ENCODE peak calls at places on chromosome X, in five cellular contexts. K, C, L, H and Z are unnamed samples.
A peak's percentile ranks its signal among the peaks of the same experiment; 100 is the strongest.

GRCh38 chrX:153762636-153763173 is 1.3 kb upstream of the PLXNB3 start:
- DNase-seq in K (no peak), H (no peak), L (no peak), C (no peak), Z (no peak)

GRCh38 chrX:122816288-122816687 is 367.8 kb upstream of the GRIA3 start:
- DNase-seq in L (no peak), C (no peak), H (no peak), K (no peak), Z (no peak)

GRCh38 chrX:24298191-24298590 is 15.7 kb downstream of the SUPT20HL2 start:
- DNase-seq in H (no peak), K (peak; percentile 15), C (no peak), L (peak; percentile 4), Z (peak; percentile 6)

GRCh38 chrX:4547218-4547836 is 833.9 kb upstream of the PRKX start:
- DNase-seq in H (peak; percentile 46), K (peak; percentile 77), L (peak; percentile 40), C (peak; percentile 5), Z (peak; percentile 2)

GRCh38 chrX:140440891-140441290 is 64.0 kb downstream of the SOX3 start:
- DNase-seq in K (no peak), C (no peak), L (peak; percentile 5), H (no peak), Z (peak; percentile 18)

GRCh38 chrX:132375941-132376340 is 112.9 kb downstream of the MBNL3 start:
- DNase-seq in L (no peak), H (no peak), C (no peak), K (peak; percentile 29), Z (no peak)

GRCh38 chrX:123138473-123138872 is 45.6 kb upstream of the GRIA3 start:
- DNase-seq in L (no peak), H (no peak), K (peak; percentile 4), C (no peak), Z (peak; percentile 70)

GRCh38 chrX:70554948-70555347 is 110.3 kb downstream of the DLG3 start:
- DNase-seq in C (no peak), H (no peak), K (no peak), L (no peak), Z (no peak)

GRCh38 chrX:12446342-12447075 is 308.2 kb downstream of the FRMPD4 start:
- DNase-seq in L (peak; percentile 55), H (no peak), C (no peak), K (peak; percentile 38), Z (peak; percentile 12)

GRCh38 chrX:63746278-63746677 is 38.7 kb downstream of the ARHGEF9 start:
- DNase-seq in K (no peak), C (no peak), L (no peak), H (no peak), Z (no peak)

GRCh38 chrX:120740072-120740471 is 110.2 kb upstream of the C1GALT1C1 start:
- DNase-seq in K (no peak), H (no peak), C (no peak), L (no peak), Z (no peak)

GRCh38 chrX:75106772-75107171 is 49.3 kb downstream of the ABCB7 start:
- DNase-seq in L (no peak), C (no peak), H (no peak), K (no peak), Z (no peak)

GRCh38 chrX:101550362-101550761 is at the start of gene ARMCX1:
- DNase-seq in L (peak; percentile 74), C (no peak), K (no peak), H (peak; percentile 36), Z (peak; percentile 67)

GRCh38 chrX:11193035-11193469 is 81.9 kb downstream of the HCCS start:
- DNase-seq in L (peak; percentile 53), H (no peak), C (no peak), K (peak; percentile 53), Z (peak; percentile 6)

DNA sequence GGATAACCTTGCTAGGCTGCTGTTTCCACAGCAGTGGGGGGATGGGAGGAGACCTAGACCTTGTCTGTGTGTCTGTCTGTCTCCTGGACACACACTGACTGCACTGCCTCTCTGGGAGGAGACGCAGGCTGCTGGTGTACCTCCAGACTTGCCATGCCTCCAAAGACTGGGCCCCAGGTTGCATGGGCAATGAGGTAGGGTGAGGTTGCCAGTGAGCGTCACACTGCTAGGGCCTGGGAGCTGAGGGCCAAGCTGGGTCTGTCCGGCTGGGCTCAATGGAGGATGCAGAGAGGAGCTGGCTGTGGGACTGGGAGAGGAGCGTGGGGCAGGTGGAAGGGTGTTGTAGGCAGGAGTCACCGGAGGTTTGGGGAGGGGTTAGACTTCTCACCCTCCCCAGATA is 16.6 kb downstream of the MAGED2 start:
- DNase-seq in H (no peak), K (peak; percentile 8), L (no peak), C (no peak), Z (no peak)
- H3K4me1 ChIP-seq in H (no peaks in the 10 kb centered on the region), K (peaks cover 9% of the 10 kb centered on the region), L (no peaks in the 10 kb centered on the region), C (no peaks in the 10 kb centered on the region), Z (no peaks in the 10 kb centered on the region)

GRCh38 chrX:31138124-31138523 is 66.3 kb upstream of the FTHL17 start:
- DNase-seq in C (no peak), L (no peak), H (no peak), K (no peak), Z (no peak)

GRCh38 chrX:31132803-31133202 is 61.0 kb upstream of the FTHL17 start:
- DNase-seq in C (no peak), L (no peak), K (no peak), H (no peak), Z (no peak)

GRCh38 chrX:31139966-31140365 is 68.1 kb upstream of the FTHL17 start:
- DNase-seq in C (no peak), H (no peak), L (no peak), K (no peak), Z (no peak)

GRCh38 chrX:31130457-31131215 is 58.8 kb upstream of the FTHL17 start:
- DNase-seq in L (no peak), C (no peak), H (no peak), K (no peak), Z (no peak)

DNA sequence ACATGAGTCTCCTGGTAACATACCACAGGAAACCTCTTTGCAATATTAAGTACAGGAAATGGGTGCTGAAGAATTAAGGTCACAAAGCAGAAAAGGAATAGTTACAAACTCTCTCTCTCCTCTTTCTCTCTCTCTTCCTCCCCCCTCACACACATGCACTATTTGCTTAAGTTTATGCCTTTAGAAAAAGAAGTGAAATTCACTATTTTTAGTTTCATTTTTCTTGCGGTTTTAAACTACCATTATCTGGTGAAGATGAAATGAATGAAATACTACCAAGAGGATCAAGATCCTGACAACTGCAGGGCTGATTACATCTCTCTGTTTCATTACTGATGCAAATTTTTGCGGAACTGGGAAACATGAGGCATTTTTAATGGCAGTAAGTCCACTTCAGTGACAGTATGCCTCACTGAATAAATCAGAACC is 64.3 kb upstream of the FTHL17 start:
- DNase-seq in L (no peak), C (peak; percentile 82), H (no peak), K (no peak), Z (no peak)
- H3K36me3 ChIP-seq in L (no peaks in the 10 kb centered on the region), C (no peaks in the 10 kb centered on the region), H (peaks cover 3% of the 10 kb centered on the region), K (no peaks in the 10 kb centered on the region), Z (no peaks in the 10 kb centered on the region)

GRCh38 chrX:72202792-72203401 is 21.3 kb downstream of the PIN4 start:
- DNase-seq in K (no peak), H (no peak), L (no peak), C (no peak), Z (no peak)

GRCh38 chrX:72201836-72202536 is 20.4 kb downstream of the PIN4 start:
- DNase-seq in C (no peak), L (peak; percentile 83), K (peak; percentile 77), H (no peak), Z (peak; percentile 87)

GRCh38 chrX:72208126-72208525 is 26.6 kb downstream of the PIN4 start:
- DNase-seq in H (no peak), K (no peak), L (peak; percentile 10), C (no peak), Z (peak; percentile 33)

GRCh38 chrX:72203421-72203820 is 21.9 kb downstream of the PIN4 start:
- DNase-seq in C (no peak), H (no peak), L (no peak), K (no peak), Z (no peak)
- H3K4me3 ChIP-seq in C (no peak overlapping the region), H (no peak overlapping the region), L (no peak overlapping the region), K (no peak overlapping the region), Z (no peak overlapping the region)

GRCh38 chrX:148522006-148522405 is 21.6 kb downstream of the AFF2 start:
- DNase-seq in L (no peak), C (no peak), H (no peak), K (no peak), Z (no peak)
- H3K4me1 ChIP-seq in L (no peaks in the 10 kb centered on the region), C (no peaks in the 10 kb centered on the region), H (no peaks in the 10 kb centered on the region), K (no peaks in the 10 kb centered on the region), Z (no peaks in the 10 kb centered on the region)

DNA sequence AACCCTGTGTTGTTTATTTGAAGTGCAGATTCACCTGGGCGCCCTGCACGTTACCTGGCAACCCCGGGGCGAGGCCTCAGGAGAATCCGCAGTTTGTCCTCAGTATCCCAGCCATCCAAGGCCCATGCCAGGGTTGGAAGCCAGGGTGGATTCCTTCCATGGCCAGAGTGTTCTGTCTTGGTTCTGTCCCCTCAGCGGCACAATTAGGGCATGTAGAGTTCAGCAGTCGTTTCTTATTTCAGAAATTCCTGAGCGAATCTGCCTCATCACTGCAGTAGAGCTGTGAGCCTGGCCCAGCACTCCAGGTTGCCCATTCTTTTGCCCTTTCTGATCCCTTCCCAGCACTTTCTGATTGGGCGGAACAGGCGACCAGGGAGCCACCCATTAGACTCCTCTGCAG is 29.9 kb upstream of the CLCN4 start:
- DNase-seq in H (no peak), K (no peak), L (no peak), C (no peak), Z (no peak)
- H3K36me3 ChIP-seq in H (peaks cover 16% of the 10 kb centered on the region), K (peaks cover 69% of the 10 kb centered on the region), L (peaks cover 30% of the 10 kb centered on the region), C (no peaks in the 10 kb centered on the region), Z (no peaks in the 10 kb centered on the region)

GRCh38 chrX:115330498-115331138 is 41.1 kb downstream of the LUZP4 start:
- DNase-seq in H (no peak), C (peak; percentile 40), K (peak; percentile 69), L (peak; percentile 76), Z (peak; percentile 43)
- H3K4me3 ChIP-seq in H (no peak overlapping the region), C (no peak overlapping the region), K (no peak overlapping the region), L (no peak overlapping the region), Z (no peak overlapping the region)

GRCh38 chrX:8237718-8238117 is 66.7 kb upstream of the VCX2 start:
- DNase-seq in L (no peak), K (peak; percentile 6), C (no peak), H (no peak), Z (no peak)

GRCh38 chrX:8233091-8233490 is 62.0 kb upstream of the VCX2 start:
- DNase-seq in C (no peak), L (no peak), H (no peak), K (no peak), Z (peak; percentile 60)

DNA sequence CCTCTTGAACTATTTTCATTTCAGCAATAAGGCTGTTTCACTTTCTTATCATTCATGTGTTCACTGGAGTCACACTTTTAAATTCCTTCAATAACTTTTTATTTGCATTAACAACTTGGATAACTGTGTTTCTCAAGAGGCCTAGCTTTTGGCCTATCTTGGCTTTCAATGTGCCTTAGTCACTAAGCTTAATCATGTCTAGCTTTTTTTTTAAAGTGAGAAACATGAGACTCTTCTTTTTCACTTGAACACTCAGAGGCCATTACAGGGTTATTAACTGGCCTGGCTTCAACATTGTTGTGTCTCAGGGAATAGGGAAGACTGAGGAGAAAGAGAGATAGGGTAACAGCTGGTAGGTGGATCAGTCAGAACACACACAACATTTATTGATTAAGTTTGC is 64.0 kb upstream of the VCX2 start:
- DNase-seq in K (peak; percentile 10), H (no peak), C (no peak), L (no peak), Z (peak; percentile 78)
- H3K4me1 ChIP-seq in K (no peaks in the 10 kb centered on the region), H (no peaks in the 10 kb centered on the region), C (no peaks in the 10 kb centered on the region), L (no peaks in the 10 kb centered on the region), Z (no peaks in the 10 kb centered on the region)